ENCODE peak calls at places on chromosomes 7 and 10, in seven cellular contexts. One of them, this sample, is unnamed.
A peak's percentile ranks its signal among the peaks of the same experiment; 100 is the strongest.

GRCh38 chr7:8232999-8233847 is 28.7 kb downstream of the ICA1 start:
- DNase-seq in stimulated activated naive B cell treated with anti-CD40 and anti-IgM and Interleukin-4, amounts not matched to agents 10 μg/mL and 1 μg/mL and 100 μg/mL, for 72 hours: no peak
- DNase-seq in body of pancreas: no peak
- DNase-seq in kidney: no peak
- DNase-seq in MM.1S: no peak
- DNase-seq in WERI-Rb-1: no peak
- DNase-seq in ELR: no peak
- DNase-seq in this sample: no peak

GRCh38 chr10:3100093-3100792 is 32.9 kb downstream of the PFKP start:
- DNase-seq in ELR: no peak
- DNase-seq in body of pancreas: no peak
- DNase-seq in kidney: peak; percentile 19
- DNase-seq in MM.1S: no peak
- DNase-seq in stimulated activated naive B cell treated with anti-CD40 and anti-IgM and Interleukin-4, amounts not matched to agents 10 μg/mL and 1 μg/mL and 100 μg/mL, for 72 hours: no peak
- DNase-seq in WERI-Rb-1: no peak
- DNase-seq in this sample: no peak

GRCh38 chr10:17029581-17030271 is 99.9 kb downstream of the CUBN start:
- DNase-seq in MM.1S: peak; percentile 47
- DNase-seq in kidney: peak; percentile 81
- DNase-seq in WERI-Rb-1: no peak
- DNase-seq in ELR: peak; percentile 92
- DNase-seq in body of pancreas: peak; percentile 29
- DNase-seq in stimulated activated naive B cell treated with anti-CD40 and anti-IgM and Interleukin-4, amounts not matched to agents 10 μg/mL and 1 μg/mL and 100 μg/mL, for 72 hours: peak; percentile 38
- DNase-seq in this sample: peak; percentile 74

GRCh38 chr7:31027161-31027965 is 24.7 kb upstream of the ADCYAP1R1 start:
- DNase-seq in WERI-Rb-1: peak; percentile 88
- DNase-seq in ELR: no peak
- DNase-seq in kidney: no peak
- DNase-seq in body of pancreas: no peak
- DNase-seq in MM.1S: no peak
- DNase-seq in stimulated activated naive B cell treated with anti-CD40 and anti-IgM and Interleukin-4, amounts not matched to agents 10 μg/mL and 1 μg/mL and 100 μg/mL, for 72 hours: no peak
- DNase-seq in this sample: no peak

GRCh38 chr10:80460399-80461207 is 6.5 kb downstream of the TSPAN14 start:
- DNase-seq in ELR: peak; percentile 43
- DNase-seq in MM.1S: no peak
- DNase-seq in kidney: peak; percentile 89
- DNase-seq in WERI-Rb-1: no peak
- DNase-seq in stimulated activated naive B cell treated with anti-CD40 and anti-IgM and Interleukin-4, amounts not matched to agents 10 μg/mL and 1 μg/mL and 100 μg/mL, for 72 hours: no peak
- DNase-seq in body of pancreas: peak; percentile 96
- DNase-seq in this sample: peak; percentile 85

GRCh38 chr7:112556633-112557032 is 75.8 kb downstream of the LSMEM1 start:
- DNase-seq in ELR: peak; percentile 48
- DNase-seq in MM.1S: peak; percentile 89
- DNase-seq in kidney: no peak
- DNase-seq in body of pancreas: no peak
- DNase-seq in stimulated activated naive B cell treated with anti-CD40 and anti-IgM and Interleukin-4, amounts not matched to agents 10 μg/mL and 1 μg/mL and 100 μg/mL, for 72 hours: no peak
- DNase-seq in WERI-Rb-1: no peak
- DNase-seq in this sample: no peak

GRCh38 chr7:106824458-106824857 is 40.6 kb upstream of the PIK3CG start:
- DNase-seq in WERI-Rb-1: no peak
- DNase-seq in body of pancreas: no peak
- DNase-seq in kidney: no peak
- DNase-seq in ELR: peak; percentile 79
- DNase-seq in stimulated activated naive B cell treated with anti-CD40 and anti-IgM and Interleukin-4, amounts not matched to agents 10 μg/mL and 1 μg/mL and 100 μg/mL, for 72 hours: no peak
- DNase-seq in MM.1S: no peak
- DNase-seq in this sample: no peak

GRCh38 chr10:133336131-133337078 is at the start of gene CALY:
- DNase-seq in ELR: no peak
- DNase-seq in WERI-Rb-1: peak; percentile 65
- DNase-seq in body of pancreas: peak; percentile 54
- DNase-seq in kidney: no peak
- DNase-seq in MM.1S: no peak
- DNase-seq in stimulated activated naive B cell treated with anti-CD40 and anti-IgM and Interleukin-4, amounts not matched to agents 10 μg/mL and 1 μg/mL and 100 μg/mL, for 72 hours: no peak
- DNase-seq in this sample: peak; percentile 77

GRCh38 chr10:66329116-66329515 is 596.7 kb upstream of the LRRTM3 start:
- DNase-seq in body of pancreas: no peak
- DNase-seq in ELR: no peak
- DNase-seq in MM.1S: no peak
- DNase-seq in kidney: no peak
- DNase-seq in stimulated activated naive B cell treated with anti-CD40 and anti-IgM and Interleukin-4, amounts not matched to agents 10 μg/mL and 1 μg/mL and 100 μg/mL, for 72 hours: no peak
- DNase-seq in WERI-Rb-1: no peak
- DNase-seq in this sample: no peak

GRCh38 chr10:49397036-49397999 is 1.4 kb upstream of the DRGX start:
- DNase-seq in WERI-Rb-1: no peak
- DNase-seq in kidney: peak; percentile 67
- DNase-seq in MM.1S: no peak
- DNase-seq in stimulated activated naive B cell treated with anti-CD40 and anti-IgM and Interleukin-4, amounts not matched to agents 10 μg/mL and 1 μg/mL and 100 μg/mL, for 72 hours: peak; percentile 30
- DNase-seq in body of pancreas: no peak
- DNase-seq in ELR: no peak
- DNase-seq in this sample: no peak

GRCh38 chr7:82631998-82632397 is 188.4 kb upstream of the CACNA2D1 start:
- DNase-seq in ELR: peak; percentile 25
- DNase-seq in stimulated activated naive B cell treated with anti-CD40 and anti-IgM and Interleukin-4, amounts not matched to agents 10 μg/mL and 1 μg/mL and 100 μg/mL, for 72 hours: no peak
- DNase-seq in body of pancreas: no peak
- DNase-seq in MM.1S: no peak
- DNase-seq in WERI-Rb-1: no peak
- DNase-seq in kidney: no peak
- DNase-seq in this sample: no peak

GRCh38 chr10:31606841-31607240 is 287.8 kb downstream of the ZEB1 start:
- DNase-seq in MM.1S: no peak
- DNase-seq in ELR: no peak
- DNase-seq in kidney: no peak
- DNase-seq in body of pancreas: no peak
- DNase-seq in WERI-Rb-1: no peak
- DNase-seq in stimulated activated naive B cell treated with anti-CD40 and anti-IgM and Interleukin-4, amounts not matched to agents 10 μg/mL and 1 μg/mL and 100 μg/mL, for 72 hours: no peak
- DNase-seq in this sample: no peak

GRCh38 chr10:77498210-77498609 is 139.4 kb downstream of the KCNMA1 start:
- DNase-seq in WERI-Rb-1: no peak
- DNase-seq in kidney: no peak
- DNase-seq in stimulated activated naive B cell treated with anti-CD40 and anti-IgM and Interleukin-4, amounts not matched to agents 10 μg/mL and 1 μg/mL and 100 μg/mL, for 72 hours: no peak
- DNase-seq in body of pancreas: peak; percentile 95
- DNase-seq in ELR: no peak
- DNase-seq in MM.1S: no peak
- DNase-seq in this sample: no peak

GRCh38 chr7:2440608-2441245 is 35.5 kb downstream of the GRIFIN start:
- DNase-seq in body of pancreas: peak; percentile 65
- DNase-seq in kidney: peak; percentile 57
- DNase-seq in MM.1S: no peak
- DNase-seq in stimulated activated naive B cell treated with anti-CD40 and anti-IgM and Interleukin-4, amounts not matched to agents 10 μg/mL and 1 μg/mL and 100 μg/mL, for 72 hours: no peak
- DNase-seq in WERI-Rb-1: no peak
- DNase-seq in ELR: no peak
- DNase-seq in this sample: no peak

GRCh38 chr7:65268782-65269149 is 104.9 kb upstream of the ZNF92 start:
- DNase-seq in ELR: no peak
- DNase-seq in MM.1S: no peak
- DNase-seq in WERI-Rb-1: no peak
- DNase-seq in stimulated activated naive B cell treated with anti-CD40 and anti-IgM and Interleukin-4, amounts not matched to agents 10 μg/mL and 1 μg/mL and 100 μg/mL, for 72 hours: no peak
- DNase-seq in kidney: no peak
- DNase-seq in body of pancreas: no peak
- DNase-seq in this sample: no peak

GRCh38 chr7:101363734-101364374 is 1.2 kb downstream of the COL26A1 start:
- DNase-seq in stimulated activated naive B cell treated with anti-CD40 and anti-IgM and Interleukin-4, amounts not matched to agents 10 μg/mL and 1 μg/mL and 100 μg/mL, for 72 hours: peak; percentile 62
- DNase-seq in body of pancreas: peak; percentile 74
- DNase-seq in ELR: peak; percentile 54
- DNase-seq in kidney: peak; percentile 82
- DNase-seq in MM.1S: peak; percentile 57
- DNase-seq in WERI-Rb-1: peak; percentile 66
- DNase-seq in this sample: peak; percentile 83

GRCh38 chr10:112490543-112490942 is 43.5 kb downstream of the VTI1A start:
- DNase-seq in stimulated activated naive B cell treated with anti-CD40 and anti-IgM and Interleukin-4, amounts not matched to agents 10 μg/mL and 1 μg/mL and 100 μg/mL, for 72 hours: no peak
- DNase-seq in MM.1S: no peak
- DNase-seq in body of pancreas: peak; percentile 18
- DNase-seq in WERI-Rb-1: no peak
- DNase-seq in kidney: no peak
- DNase-seq in ELR: peak; percentile 24
- DNase-seq in this sample: peak; percentile 78

GRCh38 chr7:11714676-11715075 is 117.3 kb downstream of the THSD7A start:
- DNase-seq in ELR: no peak
- DNase-seq in MM.1S: no peak
- DNase-seq in stimulated activated naive B cell treated with anti-CD40 and anti-IgM and Interleukin-4, amounts not matched to agents 10 μg/mL and 1 μg/mL and 100 μg/mL, for 72 hours: no peak
- DNase-seq in kidney: no peak
- DNase-seq in WERI-Rb-1: no peak
- DNase-seq in body of pancreas: no peak
- DNase-seq in this sample: no peak

GRCh38 chr10:120516426-120516825 is 59.4 kb downstream of the PLPP4 start:
- DNase-seq in body of pancreas: no peak
- DNase-seq in stimulated activated naive B cell treated with anti-CD40 and anti-IgM and Interleukin-4, amounts not matched to agents 10 μg/mL and 1 μg/mL and 100 μg/mL, for 72 hours: no peak
- DNase-seq in MM.1S: no peak
- DNase-seq in WERI-Rb-1: no peak
- DNase-seq in kidney: no peak
- DNase-seq in ELR: no peak
- DNase-seq in this sample: no peak

GRCh38 chr10:62224606-62225005 is 44.0 kb downstream of the RTKN2 start:
- DNase-seq in WERI-Rb-1: no peak
- DNase-seq in MM.1S: no peak
- DNase-seq in body of pancreas: peak; percentile 19
- DNase-seq in ELR: peak; percentile 56
- DNase-seq in kidney: no peak
- DNase-seq in stimulated activated naive B cell treated with anti-CD40 and anti-IgM and Interleukin-4, amounts not matched to agents 10 μg/mL and 1 μg/mL and 100 μg/mL, for 72 hours: no peak
- DNase-seq in this sample: no peak

GRCh38 chr10:69958232-69958902 is 94.3 kb upstream of the MACROH2A2 start:
- DNase-seq in body of pancreas: peak; percentile 30
- DNase-seq in kidney: no peak
- DNase-seq in WERI-Rb-1: peak; percentile 51
- DNase-seq in stimulated activated naive B cell treated with anti-CD40 and anti-IgM and Interleukin-4, amounts not matched to agents 10 μg/mL and 1 μg/mL and 100 μg/mL, for 72 hours: peak; percentile 32
- DNase-seq in MM.1S: peak; percentile 59
- DNase-seq in ELR: peak; percentile 69
- DNase-seq in this sample: no peak

GRCh38 chr7:105151152-105151551 is 137.1 kb downstream of the KMT2E start:
- DNase-seq in stimulated activated naive B cell treated with anti-CD40 and anti-IgM and Interleukin-4, amounts not matched to agents 10 μg/mL and 1 μg/mL and 100 μg/mL, for 72 hours: no peak
- DNase-seq in body of pancreas: no peak
- DNase-seq in MM.1S: no peak
- DNase-seq in WERI-Rb-1: no peak
- DNase-seq in kidney: no peak
- DNase-seq in ELR: no peak
- DNase-seq in this sample: no peak

GRCh38 chr10:50439187-50439586 is 184.6 kb downstream of the SGMS1 start:
- DNase-seq in ELR: no peak
- DNase-seq in body of pancreas: no peak
- DNase-seq in stimulated activated naive B cell treated with anti-CD40 and anti-IgM and Interleukin-4, amounts not matched to agents 10 μg/mL and 1 μg/mL and 100 μg/mL, for 72 hours: no peak
- DNase-seq in MM.1S: no peak
- DNase-seq in kidney: no peak
- DNase-seq in WERI-Rb-1: no peak
- DNase-seq in this sample: no peak

GRCh38 chr10:94066411-94066810 is 72.7 kb downstream of the PLCE1 start:
- DNase-seq in WERI-Rb-1: no peak
- DNase-seq in kidney: no peak
- DNase-seq in MM.1S: peak; percentile 22
- DNase-seq in body of pancreas: no peak
- DNase-seq in stimulated activated naive B cell treated with anti-CD40 and anti-IgM and Interleukin-4, amounts not matched to agents 10 μg/mL and 1 μg/mL and 100 μg/mL, for 72 hours: no peak
- DNase-seq in ELR: peak; percentile 53
- DNase-seq in this sample: no peak

GRCh38 chr7:117667456-117667855 is 187.6 kb downstream of the CFTR start:
- DNase-seq in kidney: no peak
- DNase-seq in stimulated activated naive B cell treated with anti-CD40 and anti-IgM and Interleukin-4, amounts not matched to agents 10 μg/mL and 1 μg/mL and 100 μg/mL, for 72 hours: no peak
- DNase-seq in ELR: no peak
- DNase-seq in body of pancreas: no peak
- DNase-seq in MM.1S: no peak
- DNase-seq in WERI-Rb-1: no peak
- DNase-seq in this sample: no peak

GRCh38 chr7:95871078-95871848 is 98.9 kb downstream of the DYNC1I1 start:
- DNase-seq in stimulated activated naive B cell treated with anti-CD40 and anti-IgM and Interleukin-4, amounts not matched to agents 10 μg/mL and 1 μg/mL and 100 μg/mL, for 72 hours: no peak
- DNase-seq in MM.1S: peak; percentile 80
- DNase-seq in body of pancreas: peak; percentile 28
- DNase-seq in WERI-Rb-1: peak; percentile 38
- DNase-seq in ELR: peak; percentile 50
- DNase-seq in kidney: no peak
- DNase-seq in this sample: no peak

GRCh38 chr10:114821915-114822770 is 563 bp downstream of the FHIP2A start:
- DNase-seq in stimulated activated naive B cell treated with anti-CD40 and anti-IgM and Interleukin-4, amounts not matched to agents 10 μg/mL and 1 μg/mL and 100 μg/mL, for 72 hours: peak; percentile 18
- DNase-seq in MM.1S: peak; percentile 35
- DNase-seq in body of pancreas: no peak
- DNase-seq in kidney: peak; percentile 86
- DNase-seq in WERI-Rb-1: peak; percentile 27
- DNase-seq in ELR: peak; percentile 54
- DNase-seq in this sample: no peak

GRCh38 chr10:16105082-16105481 is 244.8 kb upstream of the MINDY3 start:
- DNase-seq in kidney: no peak
- DNase-seq in ELR: peak; percentile 1
- DNase-seq in stimulated activated naive B cell treated with anti-CD40 and anti-IgM and Interleukin-4, amounts not matched to agents 10 μg/mL and 1 μg/mL and 100 μg/mL, for 72 hours: no peak
- DNase-seq in body of pancreas: no peak
- DNase-seq in MM.1S: no peak
- DNase-seq in WERI-Rb-1: no peak
- DNase-seq in this sample: no peak

GRCh38 chr10:119020627-119020946 is 8.9 kb upstream of the NANOS1 start:
- DNase-seq in kidney: no peak
- DNase-seq in ELR: peak; percentile 58
- DNase-seq in body of pancreas: no peak
- DNase-seq in WERI-Rb-1: no peak
- DNase-seq in MM.1S: no peak
- DNase-seq in stimulated activated naive B cell treated with anti-CD40 and anti-IgM and Interleukin-4, amounts not matched to agents 10 μg/mL and 1 μg/mL and 100 μg/mL, for 72 hours: no peak
- DNase-seq in this sample: no peak

GRCh38 chr7:26620352-26620751 is 244.0 kb downstream of the SKAP2 start:
- DNase-seq in ELR: peak; percentile 44
- DNase-seq in kidney: no peak
- DNase-seq in WERI-Rb-1: peak; percentile 44
- DNase-seq in body of pancreas: no peak
- DNase-seq in MM.1S: no peak
- DNase-seq in stimulated activated naive B cell treated with anti-CD40 and anti-IgM and Interleukin-4, amounts not matched to agents 10 μg/mL and 1 μg/mL and 100 μg/mL, for 72 hours: no peak
- DNase-seq in this sample: no peak

GRCh38 chr7:95501261-95501816 is 15.6 kb downstream of the ASB4 start:
- DNase-seq in stimulated activated naive B cell treated with anti-CD40 and anti-IgM and Interleukin-4, amounts not matched to agents 10 μg/mL and 1 μg/mL and 100 μg/mL, for 72 hours: peak; percentile 31
- DNase-seq in MM.1S: peak; percentile 83
- DNase-seq in body of pancreas: no peak
- DNase-seq in kidney: no peak
- DNase-seq in ELR: peak; percentile 71
- DNase-seq in WERI-Rb-1: no peak
- DNase-seq in this sample: no peak

GRCh38 chr10:44774676-44775401 is 136.3 kb upstream of the TMEM72 start:
- DNase-seq in stimulated activated naive B cell treated with anti-CD40 and anti-IgM and Interleukin-4, amounts not matched to agents 10 μg/mL and 1 μg/mL and 100 μg/mL, for 72 hours: no peak
- DNase-seq in body of pancreas: peak; percentile 77
- DNase-seq in MM.1S: no peak
- DNase-seq in kidney: no peak
- DNase-seq in ELR: no peak
- DNase-seq in WERI-Rb-1: no peak
- DNase-seq in this sample: no peak

GRCh38 chr10:98316661-98317060 is 48.7 kb upstream of the LOXL4 start:
- DNase-seq in MM.1S: no peak
- DNase-seq in body of pancreas: no peak
- DNase-seq in kidney: no peak
- DNase-seq in WERI-Rb-1: no peak
- DNase-seq in ELR: peak; percentile 79
- DNase-seq in stimulated activated naive B cell treated with anti-CD40 and anti-IgM and Interleukin-4, amounts not matched to agents 10 μg/mL and 1 μg/mL and 100 μg/mL, for 72 hours: no peak
- DNase-seq in this sample: no peak

GRCh38 chr10:91907914-91908357 is 1.4 kb downstream of the FGFBP3 start:
- DNase-seq in stimulated activated naive B cell treated with anti-CD40 and anti-IgM and Interleukin-4, amounts not matched to agents 10 μg/mL and 1 μg/mL and 100 μg/mL, for 72 hours: no peak
- DNase-seq in ELR: peak; percentile 37
- DNase-seq in WERI-Rb-1: peak; percentile 30
- DNase-seq in body of pancreas: peak; percentile 14
- DNase-seq in MM.1S: no peak
- DNase-seq in kidney: peak; percentile 77
- DNase-seq in this sample: no peak

GRCh38 chr10:51770719-51771118 is 71.3 kb upstream of the CSTF2T start:
- DNase-seq in WERI-Rb-1: no peak
- DNase-seq in body of pancreas: no peak
- DNase-seq in stimulated activated naive B cell treated with anti-CD40 and anti-IgM and Interleukin-4, amounts not matched to agents 10 μg/mL and 1 μg/mL and 100 μg/mL, for 72 hours: no peak
- DNase-seq in ELR: no peak
- DNase-seq in kidney: no peak
- DNase-seq in MM.1S: no peak
- DNase-seq in this sample: no peak

GRCh38 chr7:107501593-107501992 is 31.7 kb downstream of the GPR22 start:
- DNase-seq in ELR: peak; percentile 43
- DNase-seq in kidney: no peak
- DNase-seq in MM.1S: peak; percentile 55
- DNase-seq in body of pancreas: no peak
- DNase-seq in stimulated activated naive B cell treated with anti-CD40 and anti-IgM and Interleukin-4, amounts not matched to agents 10 μg/mL and 1 μg/mL and 100 μg/mL, for 72 hours: no peak
- DNase-seq in WERI-Rb-1: peak; percentile 38
- DNase-seq in this sample: no peak

GRCh38 chr10:51327432-51327831 is 253.1 kb downstream of the PRKG1 start:
- DNase-seq in WERI-Rb-1: no peak
- DNase-seq in ELR: no peak
- DNase-seq in stimulated activated naive B cell treated with anti-CD40 and anti-IgM and Interleukin-4, amounts not matched to agents 10 μg/mL and 1 μg/mL and 100 μg/mL, for 72 hours: no peak
- DNase-seq in MM.1S: no peak
- DNase-seq in kidney: no peak
- DNase-seq in body of pancreas: no peak
- DNase-seq in this sample: no peak

GRCh38 chr10:4684434-4684833 is 141.6 kb upstream of the AKR1E2 start:
- DNase-seq in WERI-Rb-1: no peak
- DNase-seq in body of pancreas: no peak
- DNase-seq in MM.1S: no peak
- DNase-seq in ELR: peak; percentile 75
- DNase-seq in kidney: no peak
- DNase-seq in stimulated activated naive B cell treated with anti-CD40 and anti-IgM and Interleukin-4, amounts not matched to agents 10 μg/mL and 1 μg/mL and 100 μg/mL, for 72 hours: no peak
- DNase-seq in this sample: no peak